ENCODE peak calls at places on chromosomes 4 and X, in four cellular contexts. G, T, C and E are unnamed samples.

GRCh38 chrX:155745792-155746191 is 133.0 kb upstream of the TMLHE start:
- DNase-seq in G (no peak), T (peak), C (peak), E (peak)

GRCh38 chr4:83876047-83876446 is 340.1 kb downstream of the GPAT3 start:
- DNase-seq in G (no peak), T (no peak), C (no peak), E (no peak)

GRCh38 chrX:150767475-150768131 is 74.4 kb downstream of the MTMR1 start:
- DNase-seq in G (no peak), T (peak), C (no peak), E (no peak)

GRCh38 chr4:168337550-168337940 is 19.0 kb upstream of the DDX60 start:
- DNase-seq in G (no peak), T (no peak), C (no peak), E (no peak)

GRCh38 chr4:17662694-17663093 is 48.3 kb downstream of the MED28 start:
- DNase-seq in G (no peak), T (no peak), C (no peak), E (no peak)

GRCh38 chrX:57752866-57753265 is 72.8 kb upstream of the NLRP2B start:
- DNase-seq in G (no peak), T (no peak), C (no peak), E (no peak)

GRCh38 chr4:133208694-133209285 is 59.7 kb downstream of the PCDH10 start:
- DNase-seq in G (no peak), T (no peak), C (no peak), E (no peak)

GRCh38 chr4:78551420-78552351 is at the start of gene ANXA3:
- DNase-seq in G (no peak), T (peak), C (no peak), E (no peak)

GRCh38 chr4:98557497-98557896 is 100.9 kb downstream of the TSPAN5 start:
- DNase-seq in G (no peak), T (no peak), C (no peak), E (peak)

GRCh38 chr4:1973661-1974060 is 35.1 kb downstream of the NELFA start:
- DNase-seq in G (no peak), T (no peak), C (no peak), E (no peak)

GRCh38 chrX:57528670-57529255 is 63.0 kb upstream of the ZXDB start:
- DNase-seq in G (no peak), T (no peak), C (peak), E (no peak)

GRCh38 chr4:40247350-40247749 is 50.5 kb downstream of the RHOH start:
- DNase-seq in G (no peak), T (no peak), C (no peak), E (no peak)

GRCh38 chrX:19334945-19335626 is 8.6 kb upstream of the PDHA1 start:
- DNase-seq in G (no peak), T (peak), C (peak), E (peak)

GRCh38 chr4:61886180-61886579 is 686.1 kb downstream of the ADGRL3 start:
- DNase-seq in G (no peak), T (no peak), C (no peak), E (no peak)

GRCh38 chr4:168605411-168605810 is 108.6 kb downstream of the PALLD start:
- DNase-seq in G (no peak), T (no peak), C (no peak), E (no peak)

GRCh38 chr4:2907226-2907625 is 56.0 kb downstream of the NOP14 start:
- DNase-seq in G (no peak), T (no peak), C (no peak), E (no peak)

GRCh38 chr4:145619639-145619996 is 433 bp downstream of the MMAA start:
- DNase-seq in G (no peak), T (no peak), C (peak), E (peak)

GRCh38 chr4:87555751-87556619 is 26.8 kb upstream of the SPARCL1 start:
- DNase-seq in G (no peak), T (no peak), C (no peak), E (no peak)

GRCh38 chrX:24610540-24610939 is 36.6 kb downstream of the PCYT1B start:
- DNase-seq in G (no peak), T (no peak), C (no peak), E (no peak)

GRCh38 chr4:121726642-121727268 is 30.0 kb upstream of the ANXA5 start:
- DNase-seq in G (no peak), T (peak), C (peak), E (peak)

GRCh38 chrX:115679460-115679859 is 118.5 kb downstream of the PLS3 start:
- DNase-seq in G (no peak), T (peak), C (peak), E (peak)

DNA sequence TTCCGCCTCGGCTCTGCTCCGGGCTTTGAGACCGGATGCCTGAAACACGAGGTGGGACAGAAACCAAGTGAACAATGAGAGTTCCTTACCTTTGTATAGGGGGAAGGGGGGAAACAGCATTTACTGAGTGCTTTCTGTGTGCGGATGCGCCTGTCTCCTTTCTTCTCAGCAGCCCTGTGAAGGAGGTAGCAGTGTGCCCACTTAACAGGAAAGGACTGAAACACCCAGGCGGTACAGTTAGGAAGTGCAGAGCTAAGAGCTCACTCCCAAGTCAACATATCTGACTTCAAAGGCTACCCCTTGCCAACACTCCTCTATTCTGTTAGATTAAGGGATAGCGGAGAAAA is 43.1 kb upstream of the TMSB15B start:
- DNase-seq in G (no peak), T (no peak), C (no peak), E (no peak)
- TF ChIP-seq FOSL1 in G (no peak), T (no peak), C (no peak), E (no peak)

DNA sequence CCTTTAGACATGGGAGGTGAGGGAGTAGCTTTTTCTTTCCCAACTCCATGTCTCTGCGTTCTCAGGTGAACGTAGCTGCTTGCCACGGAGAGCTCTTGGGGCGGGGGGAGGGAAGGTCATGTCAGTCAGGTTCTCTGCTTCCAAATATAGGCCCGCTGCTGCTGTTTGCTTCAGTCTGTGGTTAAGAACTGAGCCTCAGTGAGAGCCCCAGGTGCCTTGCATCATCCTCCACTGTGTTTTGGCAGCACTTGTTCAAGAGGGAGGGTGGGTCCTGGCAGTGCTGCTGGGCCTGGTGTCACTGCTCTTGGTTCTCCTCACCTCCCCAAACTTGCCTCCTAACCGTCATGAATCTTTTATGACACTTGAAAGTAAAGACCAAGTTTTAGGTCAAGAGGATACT is 46.6 kb downstream of the HADH start:
- DNase-seq in G (no peak), T (no peak), C (no peak), E (no peak)
- TF ChIP-seq JUND in G (no peak), T (no peak), C (no peak), E (no peak)

GRCh38 chrX:11185861-11186260 is 74.7 kb downstream of the HCCS start:
- DNase-seq in G (no peak), T (no peak), C (no peak), E (no peak)

GRCh38 chrX:11190745-11191510 is 79.8 kb downstream of the HCCS start:
- DNase-seq in G (no peak), T (no peak), C (no peak), E (no peak)

GRCh38 chrX:11188664-11189063 is 77.5 kb downstream of the HCCS start:
- DNase-seq in G (no peak), T (no peak), C (no peak), E (no peak)

GRCh38 chrX:11189097-11189496 is 78.0 kb downstream of the HCCS start:
- DNase-seq in G (no peak), T (no peak), C (no peak), E (no peak)

DNA sequence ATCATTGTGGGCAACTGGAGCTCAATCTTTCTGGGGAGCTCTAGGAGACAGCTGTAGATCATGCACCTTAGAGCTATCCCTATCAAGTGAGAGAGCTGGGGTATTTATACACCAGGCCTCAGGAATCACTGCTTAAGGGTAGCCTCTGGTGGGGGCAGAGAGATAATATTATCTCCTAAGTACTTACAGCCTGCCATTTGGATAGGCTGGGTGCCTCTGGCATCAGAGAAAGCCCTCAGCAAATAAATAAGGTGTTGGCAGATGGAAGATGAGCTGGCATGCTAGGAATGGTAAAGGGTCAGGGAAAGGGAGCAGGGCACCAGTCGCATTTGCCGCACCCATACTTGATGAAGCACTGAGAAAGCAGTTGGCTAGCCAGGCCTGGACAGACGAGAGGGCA is 75.9 kb downstream of the HCCS start:
- DNase-seq in G (no peak), T (no peak), C (no peak), E (no peak)
- TF ChIP-seq FOSL1 in G (no peak), T (no peak), C (no peak), E (no peak)

GRCh38 chrX:12951590-12951965 is 23.3 kb upstream of the TMSB4X start:
- DNase-seq in G (no peak), T (no peak), C (no peak), E (no peak)
- TF ChIP-seq JUND in G (no peak), T (no peak), C (no peak), E (no peak)